ENCODE peak calls at places on chromosomes 2 and 18, in four cellular contexts. One of them, this sample, is unnamed.

GRCh38 chr18:57786038-57786437 is 17.1 kb downstream of the ATP8B1 start:
- DNase-seq in activated T-helper 1 cell treated with anti-CD3 and anti-CD28 coated beads, Interleukin-2, amount 50 U/mL, for 16 hours: no peak
- DNase-seq in activated CD4-positive, alpha-beta T cell treated with anti-CD3 and anti-CD28 coated beads for 4 hours: no peak
- DNase-seq in GM12864: no peak
- DNase-seq in this sample: no peak

GRCh38 chr18:36158261-36158867 is 28.7 kb downstream of the ELP2 start:
- DNase-seq in activated T-helper 1 cell treated with anti-CD3 and anti-CD28 coated beads, Interleukin-2, amount 50 U/mL, for 16 hours: no peak
- DNase-seq in GM12864: no peak
- DNase-seq in activated CD4-positive, alpha-beta T cell treated with anti-CD3 and anti-CD28 coated beads for 4 hours: no peak
- DNase-seq in this sample: no peak

GRCh38 chr18:63378919-63379638 is 12.1 kb upstream of the KDSR start:
- DNase-seq in GM12864: no peak
- DNase-seq in activated T-helper 1 cell treated with anti-CD3 and anti-CD28 coated beads, Interleukin-2, amount 50 U/mL, for 16 hours: no peak
- DNase-seq in activated CD4-positive, alpha-beta T cell treated with anti-CD3 and anti-CD28 coated beads for 4 hours: no peak
- DNase-seq in this sample: no peak

GRCh38 chr18:61606759-61607158 is 273.5 kb downstream of the CDH20 start:
- DNase-seq in GM12864: no peak
- DNase-seq in activated CD4-positive, alpha-beta T cell treated with anti-CD3 and anti-CD28 coated beads for 4 hours: no peak
- DNase-seq in activated T-helper 1 cell treated with anti-CD3 and anti-CD28 coated beads, Interleukin-2, amount 50 U/mL, for 16 hours: no peak
- DNase-seq in this sample: no peak

GRCh38 chr2:84539729-84540128 is 23.4 kb downstream of the DNAH6 start:
- DNase-seq in activated CD4-positive, alpha-beta T cell treated with anti-CD3 and anti-CD28 coated beads for 4 hours: no peak
- DNase-seq in GM12864: no peak
- DNase-seq in activated T-helper 1 cell treated with anti-CD3 and anti-CD28 coated beads, Interleukin-2, amount 50 U/mL, for 16 hours: no peak
- DNase-seq in this sample: no peak

GRCh38 chr2:143885461-143885860 is 634.5 kb downstream of the ZEB2 start:
- DNase-seq in GM12864: no peak
- DNase-seq in activated T-helper 1 cell treated with anti-CD3 and anti-CD28 coated beads, Interleukin-2, amount 50 U/mL, for 16 hours: no peak
- DNase-seq in activated CD4-positive, alpha-beta T cell treated with anti-CD3 and anti-CD28 coated beads for 4 hours: no peak
- DNase-seq in this sample: no peak

GRCh38 chr2:160062283-160063005 is at the start of gene PLA2R1:
- DNase-seq in activated CD4-positive, alpha-beta T cell treated with anti-CD3 and anti-CD28 coated beads for 4 hours: no peak
- DNase-seq in activated T-helper 1 cell treated with anti-CD3 and anti-CD28 coated beads, Interleukin-2, amount 50 U/mL, for 16 hours: no peak
- DNase-seq in GM12864: no peak
- DNase-seq in this sample: no peak

GRCh38 chr2:85237849-85238570 is 89.8 kb downstream of the TGOLN2 start:
- DNase-seq in activated CD4-positive, alpha-beta T cell treated with anti-CD3 and anti-CD28 coated beads for 4 hours: no peak
- DNase-seq in activated T-helper 1 cell treated with anti-CD3 and anti-CD28 coated beads, Interleukin-2, amount 50 U/mL, for 16 hours: no peak
- DNase-seq in GM12864: no peak
- DNase-seq in this sample: no peak

GRCh38 chr2:29749843-29750242 is 171.5 kb downstream of the ALK start:
- DNase-seq in GM12864: no peak
- DNase-seq in activated T-helper 1 cell treated with anti-CD3 and anti-CD28 coated beads, Interleukin-2, amount 50 U/mL, for 16 hours: no peak
- DNase-seq in activated CD4-positive, alpha-beta T cell treated with anti-CD3 and anti-CD28 coated beads for 4 hours: no peak
- DNase-seq in this sample: no peak

GRCh38 chr18:22983175-22983574 is 50.0 kb downstream of the RBBP8 start:
- DNase-seq in GM12864: no peak
- DNase-seq in activated T-helper 1 cell treated with anti-CD3 and anti-CD28 coated beads, Interleukin-2, amount 50 U/mL, for 16 hours: no peak
- DNase-seq in activated CD4-positive, alpha-beta T cell treated with anti-CD3 and anti-CD28 coated beads for 4 hours: no peak
- DNase-seq in this sample: no peak

GRCh38 chr2:74865770-74866674 is 32.1 kb downstream of the HK2 start:
- DNase-seq in activated CD4-positive, alpha-beta T cell treated with anti-CD3 and anti-CD28 coated beads for 4 hours: no peak
- DNase-seq in activated T-helper 1 cell treated with anti-CD3 and anti-CD28 coated beads, Interleukin-2, amount 50 U/mL, for 16 hours: no peak
- DNase-seq in GM12864: no peak
- DNase-seq in this sample: no peak

GRCh38 chr18:73340135-73340934 is 472.5 kb upstream of the NETO1 start:
- DNase-seq in activated T-helper 1 cell treated with anti-CD3 and anti-CD28 coated beads, Interleukin-2, amount 50 U/mL, for 16 hours: no peak
- DNase-seq in activated CD4-positive, alpha-beta T cell treated with anti-CD3 and anti-CD28 coated beads for 4 hours: no peak
- DNase-seq in GM12864: no peak
- DNase-seq in this sample: no peak

GRCh38 chr2:159595410-159596046 is 20.8 kb downstream of the BAZ2B start:
- DNase-seq in activated CD4-positive, alpha-beta T cell treated with anti-CD3 and anti-CD28 coated beads for 4 hours: no peak
- DNase-seq in GM12864: no peak
- DNase-seq in activated T-helper 1 cell treated with anti-CD3 and anti-CD28 coated beads, Interleukin-2, amount 50 U/mL, for 16 hours: no peak
- DNase-seq in this sample: no peak

GRCh38 chr2:221423212-221423804 is 148.8 kb downstream of the EPHA4 start:
- DNase-seq in activated T-helper 1 cell treated with anti-CD3 and anti-CD28 coated beads, Interleukin-2, amount 50 U/mL, for 16 hours: no peak
- DNase-seq in GM12864: no peak
- DNase-seq in activated CD4-positive, alpha-beta T cell treated with anti-CD3 and anti-CD28 coated beads for 4 hours: no peak
- DNase-seq in this sample: no peak

This sample was measured in stimulated activated CD4-positive, alpha-beta T cell treated with anti-CD3 and anti-CD28 coated beads, Interleukin-15, amount 100 ng/mL, for 1 hour.